ENCODE peak calls at places on chromosome X, in ten cellular contexts. Q is SJSA1; I is endothelial cell; U is nephron progenitor cell; L is NCI-H1694 treated with DMSO at 0.1 percent for 48 hours; D is activated naive CD4-positive, alpha-beta T cell treated with anti-CD3 and anti-CD28 coated beads for 36 hours; W is adrenal gland; V is activated T-helper 1 cell treated with Interleukin-2 at 50 U/mL for 16 hours; O is LNCaP clone FGC; M is ascending aorta. J is an unnamed sample.

GRCh38 chrX:55758033-55758432 is 40.5 kb downstream of the RRAGB start:
- DNase-seq in V (no peak), D (no peak), I (no peak), U (no peak), Q (peak; percentile 26), O (no peak), M (no peak), W (no peak), L (no peak), J (no peak)

GRCh38 chrX:97123001-97123400 is 239.3 kb downstream of the RPA4 start:
- DNase-seq in W (no peak), U (no peak), M (no peak), Q (no peak), O (no peak), L (no peak), I (no peak), V (no peak), D (no peak), J (no peak)

GRCh38 chrX:1502241-1502640 is 34.7 kb downstream of the P2RY8 start:
- DNase-seq in I (no peak), Q (no peak), W (no peak), D (no peak), O (no peak), V (no peak), L (no peak), U (no peak), M (peak; percentile 58), J (no peak)

GRCh38 chrX:115413246-115413878 is 123.8 kb downstream of the LUZP4 start:
- DNase-seq in M (no peak), L (no peak), D (no peak), O (peak; percentile 27), V (no peak), I (no peak), Q (peak; percentile 83), U (no peak), W (no peak), J (peak; percentile 10)

GRCh38 chrX:53561912-53562311 is 124.6 kb downstream of the HUWE1 start:
- DNase-seq in I (no peak), D (no peak), Q (no peak), M (no peak), O (no peak), V (no peak), L (no peak), W (no peak), U (no peak), J (no peak)

GRCh38 chrX:43108828-43109227 is 330.9 kb upstream of the PPP1R2C start:
- DNase-seq in L (no peak), U (no peak), D (no peak), M (no peak), I (no peak), V (no peak), Q (no peak), W (no peak), O (no peak), J (no peak)

GRCh38 chrX:138723301-138723700 is 11.8 kb upstream of the FGF13 start:
- DNase-seq in D (no peak), U (no peak), M (no peak), O (no peak), V (no peak), W (no peak), I (no peak), Q (no peak), L (no peak), J (no peak)

GRCh38 chrX:134004038-134004437 is 18.6 kb upstream of the GPC3 start:
- DNase-seq in I (no peak), W (no peak), V (no peak), D (no peak), L (no peak), U (no peak), M (no peak), Q (peak; percentile 34), O (no peak), J (no peak)

GRCh38 chrX:9207142-9207541 is 173.2 kb upstream of the FAM9B start:
- DNase-seq in Q (peak; percentile 7), W (peak; percentile 25), I (no peak), U (peak; percentile 16), M (no peak), L (no peak), D (no peak), O (no peak), V (no peak), J (no peak)

GRCh38 chrX:17737707-17738001 is 361 bp downstream of the SCML1 start:
- DNase-seq in O (no peak), V (peak; percentile 3), W (no peak), D (no peak), I (no peak), M (no peak), Q (no peak), L (no peak), U (peak; percentile 42), J (no peak)

GRCh38 chrX:109672239-109672638 is 47.3 kb upstream of the KCNE5 start:
- DNase-seq in U (no peak), W (no peak), V (no peak), L (no peak), M (no peak), Q (no peak), D (no peak), O (no peak), I (no peak), J (no peak)

GRCh38 chrX:15277594-15277993 is 7.7 kb upstream of the ASB9 start:
- DNase-seq in Q (no peak), V (no peak), U (no peak), L (no peak), O (no peak), M (no peak), W (no peak), I (no peak), D (no peak), J (no peak)

GRCh38 chrX:7164174-7164573 is 16.2 kb upstream of the PUDP start:
- DNase-seq in L (no peak), I (no peak), W (no peak), M (no peak), U (no peak), Q (no peak), D (no peak), O (no peak), V (no peak), J (no peak)

GRCh38 chrX:130268500-130269170 is at the start of gene ZNF280C:
- DNase-seq in I (peak; percentile 74), W (peak; percentile 90), D (peak; percentile 95), O (peak; percentile 79), M (peak; percentile 92), Q (peak; percentile 90), L (peak; percentile 91), U (peak; percentile 77), V (peak; percentile 78), J (peak; percentile 52)

GRCh38 chrX:148422531-148422930 is 77.9 kb upstream of the AFF2 start:
- DNase-seq in Q (no peak), W (no peak), I (no peak), M (no peak), D (peak; percentile 6), O (no peak), L (no peak), V (no peak), U (no peak), J (no peak)

GRCh38 chrX:47321386-47321785 is 49.0 kb upstream of the ZNF157 start:
- DNase-seq in O (no peak), I (peak; percentile 61), M (peak; percentile 67), W (peak; percentile 63), U (peak; percentile 73), Q (no peak), L (no peak), D (no peak), V (no peak), J (peak; percentile 6)

J was measured in smooth muscle cell of the brain vasculature.